ENCODE peak calls at places on chromosomes 16 and 17, in ten cellular contexts. One of them, this sample, is unnamed. For H3K4me1, the result is how much of the 10 kb centered on the place peaks cover.

GRCh38 chr16:69930117-69930776 is 20.9 kb upstream of the CLEC18A start:
- DNase-seq in HepG2: peak
- DNase-seq in stomach: peak
- DNase-seq in suprapubic skin: peak
- DNase-seq in transverse colon: peak
- DNase-seq in spleen: no peak
- DNase-seq in K562: peak
- DNase-seq in HCT116: peak
- DNase-seq in breast epithelium: no peak
- DNase-seq in sigmoid colon: no peak
- DNase-seq in this sample: no peak

GRCh38 chr16:75402821-75403475 is 30.4 kb downstream of the CFDP1 start:
- DNase-seq in transverse colon: no peak
- DNase-seq in sigmoid colon: no peak
- DNase-seq in breast epithelium: no peak
- DNase-seq in suprapubic skin: no peak
- DNase-seq in K562: peak
- DNase-seq in stomach: no peak
- DNase-seq in HCT116: peak
- DNase-seq in spleen: no peak
- DNase-seq in HepG2: peak
- DNase-seq in this sample: no peak

GRCh38 chr17:34252138-34252889 is 2.8 kb upstream of the CCL2 start:
- DNase-seq in HepG2: no peak
- DNase-seq in suprapubic skin: peak
- DNase-seq in K562: no peak
- DNase-seq in stomach: peak
- DNase-seq in sigmoid colon: peak
- DNase-seq in breast epithelium: peak
- DNase-seq in spleen: peak
- DNase-seq in HCT116: no peak
- DNase-seq in transverse colon: peak
- DNase-seq in this sample: peak

GRCh38 chr17:41813039-41813680 is 356 bp downstream of the FKBP10 start:
- DNase-seq in stomach: no peak
- DNase-seq in breast epithelium: no peak
- DNase-seq in K562: peak
- DNase-seq in suprapubic skin: no peak
- DNase-seq in spleen: no peak
- DNase-seq in transverse colon: no peak
- DNase-seq in HCT116: no peak
- DNase-seq in HepG2: no peak
- DNase-seq in sigmoid colon: no peak
- DNase-seq in this sample: no peak

GRCh38 chr17:35116845-35117244 is 2.8 kb downstream of the RAD51D start:
- DNase-seq in transverse colon: no peak
- DNase-seq in breast epithelium: no peak
- DNase-seq in sigmoid colon: no peak
- DNase-seq in HCT116: no peak
- DNase-seq in suprapubic skin: no peak
- DNase-seq in K562: no peak
- DNase-seq in stomach: no peak
- DNase-seq in spleen: no peak
- DNase-seq in HepG2: no peak
- DNase-seq in this sample: no peak

GRCh38 chr16:55088098-55088497 is 157.4 kb downstream of the IRX5 start:
- DNase-seq in stomach: no peak
- DNase-seq in transverse colon: no peak
- DNase-seq in breast epithelium: no peak
- DNase-seq in spleen: no peak
- DNase-seq in suprapubic skin: no peak
- DNase-seq in HCT116: no peak
- DNase-seq in sigmoid colon: no peak
- DNase-seq in K562: no peak
- DNase-seq in HepG2: no peak
- DNase-seq in this sample: no peak

GRCh38 chr17:81490599-81490992 is 22.0 kb downstream of the ACTG1 start:
- DNase-seq in breast epithelium: no peak
- DNase-seq in HCT116: no peak
- DNase-seq in transverse colon: no peak
- DNase-seq in spleen: no peak
- DNase-seq in K562: no peak
- DNase-seq in stomach: no peak
- DNase-seq in sigmoid colon: no peak
- DNase-seq in suprapubic skin: no peak
- DNase-seq in HepG2: no peak
- DNase-seq in this sample: no peak

GRCh38 chr17:49111934-49112333 is 20.6 kb upstream of the B4GALNT2 start:
- DNase-seq in transverse colon: no peak
- DNase-seq in HCT116: no peak
- DNase-seq in sigmoid colon: no peak
- DNase-seq in spleen: no peak
- DNase-seq in breast epithelium: no peak
- DNase-seq in suprapubic skin: no peak
- DNase-seq in stomach: no peak
- DNase-seq in K562: no peak
- DNase-seq in HepG2: no peak
- DNase-seq in this sample: no peak

GRCh38 chr17:2157081-2157480 is 102.2 kb downstream of the HIC1 start:
- DNase-seq in suprapubic skin: no peak
- DNase-seq in transverse colon: no peak
- DNase-seq in HepG2: no peak
- DNase-seq in HCT116: no peak
- DNase-seq in spleen: no peak
- DNase-seq in K562: no peak
- DNase-seq in sigmoid colon: peak
- DNase-seq in breast epithelium: no peak
- DNase-seq in stomach: no peak
- DNase-seq in this sample: no peak

GRCh38 chr17:41648411-41649195 is 24.2 kb upstream of the KRT17 start:
- DNase-seq in K562: peak
- DNase-seq in sigmoid colon: peak
- DNase-seq in spleen: peak
- DNase-seq in stomach: peak
- DNase-seq in HepG2: peak
- DNase-seq in suprapubic skin: peak
- DNase-seq in HCT116: peak
- DNase-seq in transverse colon: peak
- DNase-seq in breast epithelium: peak
- DNase-seq in this sample: no peak

GRCh38 chr17:50689956-50690886 is 17.5 kb downstream of the ANKRD40 start:
- DNase-seq in K562: no peak
- DNase-seq in suprapubic skin: no peak
- DNase-seq in transverse colon: no peak
- DNase-seq in HepG2: no peak
- DNase-seq in HCT116: no peak
- DNase-seq in breast epithelium: no peak
- DNase-seq in spleen: no peak
- DNase-seq in sigmoid colon: no peak
- DNase-seq in stomach: no peak
- DNase-seq in this sample: no peak

GRCh38 chr17:72531729-72532128 is 410.9 kb downstream of the SOX9 start:
- DNase-seq in stomach: no peak
- DNase-seq in sigmoid colon: no peak
- DNase-seq in HepG2: no peak
- DNase-seq in spleen: no peak
- DNase-seq in HCT116: no peak
- DNase-seq in K562: no peak
- DNase-seq in breast epithelium: no peak
- DNase-seq in suprapubic skin: no peak
- DNase-seq in transverse colon: no peak
- DNase-seq in this sample: no peak

GRCh38 chr17:39152134-39152884 is 872 bp upstream of the PLXDC1 start:
- DNase-seq in HepG2: no peak
- DNase-seq in breast epithelium: no peak
- DNase-seq in stomach: no peak
- DNase-seq in sigmoid colon: peak
- DNase-seq in spleen: no peak
- DNase-seq in transverse colon: peak
- DNase-seq in K562: no peak
- DNase-seq in HCT116: peak
- DNase-seq in suprapubic skin: no peak
- DNase-seq in this sample: no peak

GRCh38 chr16:68800257-68800875 is 43.0 kb upstream of the TANGO6 start:
- DNase-seq in sigmoid colon: peak
- DNase-seq in stomach: peak
- DNase-seq in breast epithelium: peak
- DNase-seq in spleen: no peak
- DNase-seq in K562: peak
- DNase-seq in HepG2: peak
- DNase-seq in suprapubic skin: no peak
- DNase-seq in HCT116: peak
- DNase-seq in transverse colon: peak
- DNase-seq in this sample: no peak

GRCh38 chr16:72241930-72242329 is 70.0 kb upstream of the PMFBP1 start:
- DNase-seq in spleen: no peak
- DNase-seq in HepG2: peak
- DNase-seq in sigmoid colon: no peak
- DNase-seq in K562: peak
- DNase-seq in suprapubic skin: no peak
- DNase-seq in HCT116: peak
- DNase-seq in breast epithelium: no peak
- DNase-seq in transverse colon: peak
- DNase-seq in stomach: no peak
- DNase-seq in this sample: no peak
- TF ChIP-seq POLR2A in spleen: no peak
- TF ChIP-seq POLR2A in HepG2: no peak
- TF ChIP-seq POLR2A in sigmoid colon: no peak
- TF ChIP-seq POLR2A in K562: no peak
- TF ChIP-seq POLR2A in suprapubic skin: no peak
- TF ChIP-seq POLR2A in HCT116: no peak
- TF ChIP-seq POLR2A in breast epithelium: no peak
- TF ChIP-seq POLR2A in transverse colon: no peak
- TF ChIP-seq POLR2A in stomach: no peak
- TF ChIP-seq POLR2A in this sample: no peak

DNA sequence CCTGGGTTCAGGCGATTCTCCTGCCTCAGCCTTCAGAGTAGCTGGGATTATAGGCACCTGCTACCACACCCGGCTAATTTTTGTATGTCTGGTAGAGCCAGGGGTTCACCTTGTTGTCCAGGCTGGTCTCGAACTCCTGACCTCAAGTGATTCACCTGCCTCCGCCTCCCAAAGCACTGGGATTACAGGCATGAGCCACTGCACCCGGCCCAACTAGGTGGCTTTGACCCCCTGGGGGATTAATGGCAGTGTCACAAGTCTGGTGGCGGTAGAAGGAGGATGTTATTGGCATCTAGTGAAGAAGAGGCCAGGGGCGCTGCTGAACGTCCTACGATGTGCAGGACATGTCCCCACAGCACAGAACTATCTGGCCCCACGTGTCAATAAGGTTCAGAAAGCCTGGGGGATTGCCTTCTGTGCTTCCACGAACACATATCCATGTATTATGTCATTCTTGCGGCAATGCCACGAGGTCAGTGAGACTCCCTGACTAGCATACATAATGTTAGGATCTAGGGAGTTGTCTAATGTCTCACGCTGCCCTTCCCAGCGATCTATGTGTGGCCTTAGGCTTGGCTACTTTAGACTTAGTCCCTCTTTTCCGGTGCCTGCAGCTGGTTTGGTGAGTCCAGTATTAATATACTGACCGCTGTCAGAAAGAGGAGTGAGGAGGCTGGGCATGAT is 75.8 kb downstream of the ABCC6 start:
- DNase-seq in K562: no peak
- DNase-seq in stomach: no peak
- DNase-seq in HCT116: no peak
- DNase-seq in sigmoid colon: no peak
- DNase-seq in HepG2: peak
- DNase-seq in transverse colon: no peak
- DNase-seq in breast epithelium: no peak
- DNase-seq in suprapubic skin: no peak
- DNase-seq in spleen: no peak
- DNase-seq in this sample: no peak
- H3K4me1 ChIP-seq in K562: under half
- H3K4me1 ChIP-seq in stomach: under half
- H3K4me1 ChIP-seq in HCT116: under half
- H3K4me1 ChIP-seq in sigmoid colon: under half
- H3K4me1 ChIP-seq in HepG2: under half
- H3K4me1 ChIP-seq in transverse colon: under half
- H3K4me1 ChIP-seq in breast epithelium: under half
- H3K4me1 ChIP-seq in suprapubic skin: under half
- H3K4me1 ChIP-seq in spleen: under half
- H3K4me1 ChIP-seq in this sample: under half

GRCh38 chr16:19130852-19131808 is 17.4 kb downstream of the ITPRIPL2 start:
- DNase-seq in spleen: no peak
- DNase-seq in K562: no peak
- DNase-seq in transverse colon: no peak
- DNase-seq in breast epithelium: no peak
- DNase-seq in HCT116: no peak
- DNase-seq in stomach: no peak
- DNase-seq in sigmoid colon: peak
- DNase-seq in HepG2: no peak
- DNase-seq in suprapubic skin: no peak
- DNase-seq in this sample: no peak
- TF ChIP-seq POLR2AphosphoS5 in spleen: no peak
- TF ChIP-seq POLR2AphosphoS5 in K562: no peak
- TF ChIP-seq POLR2AphosphoS5 in transverse colon: peak
- TF ChIP-seq POLR2AphosphoS5 in breast epithelium: no peak
- TF ChIP-seq POLR2AphosphoS5 in HCT116: peak
- TF ChIP-seq POLR2AphosphoS5 in stomach: no peak
- TF ChIP-seq POLR2AphosphoS5 in sigmoid colon: no peak
- TF ChIP-seq POLR2AphosphoS5 in HepG2: no peak
- TF ChIP-seq POLR2AphosphoS5 in suprapubic skin: peak
- TF ChIP-seq POLR2AphosphoS5 in this sample: no peak

GRCh38 chr17:32482568-32483320 is 4.0 kb upstream of the CDK5R1 start:
- DNase-seq in breast epithelium: no peak
- DNase-seq in suprapubic skin: no peak
- DNase-seq in sigmoid colon: peak
- DNase-seq in HCT116: no peak
- DNase-seq in spleen: peak
- DNase-seq in transverse colon: no peak
- DNase-seq in K562: no peak
- DNase-seq in HepG2: no peak
- DNase-seq in stomach: no peak
- DNase-seq in this sample: no peak
- TF ChIP-seq POLR2A in breast epithelium: no peak
- TF ChIP-seq POLR2A in suprapubic skin: no peak
- TF ChIP-seq POLR2A in sigmoid colon: no peak
- TF ChIP-seq POLR2A in HCT116: no peak
- TF ChIP-seq POLR2A in spleen: no peak
- TF ChIP-seq POLR2A in transverse colon: no peak
- TF ChIP-seq POLR2A in K562: peak
- TF ChIP-seq POLR2A in HepG2: no peak
- TF ChIP-seq POLR2A in stomach: no peak
- TF ChIP-seq POLR2A in this sample: no peak

GRCh38 chr16:85345129-85345639 is 232.9 kb upstream of the CIBAR2 start:
- DNase-seq in breast epithelium: no peak
- DNase-seq in transverse colon: no peak
- DNase-seq in spleen: no peak
- DNase-seq in K562: no peak
- DNase-seq in HepG2: no peak
- DNase-seq in HCT116: no peak
- DNase-seq in suprapubic skin: no peak
- DNase-seq in sigmoid colon: no peak
- DNase-seq in stomach: no peak
- DNase-seq in this sample: no peak
- H3K4me1 ChIP-seq in breast epithelium: under half
- H3K4me1 ChIP-seq in transverse colon: under half
- H3K4me1 ChIP-seq in spleen: under half
- H3K4me1 ChIP-seq in K562: half or more
- H3K4me1 ChIP-seq in HepG2: under half
- H3K4me1 ChIP-seq in HCT116: under half
- H3K4me1 ChIP-seq in suprapubic skin: under half
- H3K4me1 ChIP-seq in sigmoid colon: under half
- H3K4me1 ChIP-seq in stomach: under half
- H3K4me1 ChIP-seq in this sample: under half

GRCh38 chr16:50585331-50585776 is 37.2 kb downstream of the NKD1 start:
- DNase-seq in breast epithelium: peak
- DNase-seq in sigmoid colon: peak
- DNase-seq in spleen: no peak
- DNase-seq in HepG2: no peak
- DNase-seq in K562: no peak
- DNase-seq in stomach: peak
- DNase-seq in HCT116: no peak
- DNase-seq in transverse colon: peak
- DNase-seq in suprapubic skin: peak
- DNase-seq in this sample: no peak
- TF ChIP-seq POLR2AphosphoS5 in breast epithelium: peak
- TF ChIP-seq POLR2AphosphoS5 in sigmoid colon: peak
- TF ChIP-seq POLR2AphosphoS5 in spleen: peak
- TF ChIP-seq POLR2AphosphoS5 in HepG2: no peak
- TF ChIP-seq POLR2AphosphoS5 in K562: no peak
- TF ChIP-seq POLR2AphosphoS5 in stomach: peak
- TF ChIP-seq POLR2AphosphoS5 in HCT116: no peak
- TF ChIP-seq POLR2AphosphoS5 in transverse colon: peak
- TF ChIP-seq POLR2AphosphoS5 in suprapubic skin: peak
- TF ChIP-seq POLR2AphosphoS5 in this sample: peak